ENCODE peak calls at places on chromosome 5, in seven cellular contexts. K is iPS DF 6.9; I is GM23248; E is aorta; A is kidney; B is astrocyte; C is CD4-positive, alpha-beta memory T cell. F is an unnamed sample.
A peak's percentile ranks its signal among the peaks of the same experiment; 100 is the strongest.

GRCh38 chr5:171268700-171269413 is 40.2 kb upstream of the TLX3 start:
- DNase-seq in K (no peak), I (no peak), E (no peak), A (no peak), B (no peak), C (no peak), F (no peak)

GRCh38 chr5:151060742-151061141 is 20.1 kb downstream of the TNIP1 start:
- DNase-seq in K (no peak), I (no peak), E (no peak), A (peak; percentile 85), B (no peak), C (no peak), F (no peak)

GRCh38 chr5:33530183-33530962 is 89.6 kb downstream of the TARS1 start:
- DNase-seq in K (no peak), I (no peak), E (no peak), A (no peak), B (no peak), C (no peak), F (no peak)

GRCh38 chr5:44727100-44727499 is 81.6 kb upstream of the MRPS30 start:
- DNase-seq in K (no peak), I (no peak), E (no peak), A (no peak), B (no peak), C (no peak), F (no peak)

GRCh38 chr5:68154119-68154857 is 61.3 kb upstream of the PIK3R1 start:
- DNase-seq in K (no peak), I (no peak), E (no peak), A (no peak), B (no peak), C (no peak), F (no peak)

GRCh38 chr5:153601377-153601776 is 110.9 kb downstream of the GRIA1 start:
- DNase-seq in K (no peak), I (no peak), E (no peak), A (no peak), B (no peak), C (no peak), F (no peak)

GRCh38 chr5:134506054-134507039 is 19.1 kb upstream of the JADE2 start:
- DNase-seq in K (no peak), I (peak; percentile 11), E (peak; percentile 43), A (peak; percentile 92), B (no peak), C (no peak), F (no peak)

GRCh38 chr5:1783214-1783551 is 16.5 kb downstream of the MRPL36 start:
- DNase-seq in K (no peak), I (no peak), E (peak; percentile 11), A (peak; percentile 70), B (peak; percentile 34), C (peak; percentile 40), F (peak; percentile 33)

GRCh38 chr5:159581502-159582249 is 251.4 kb upstream of the IL12B start:
- DNase-seq in K (no peak), I (peak; percentile 96), E (peak; percentile 53), A (no peak), B (peak; percentile 94), C (no peak), F (no peak)

GRCh38 chr5:56951131-56951945 is 585 bp downstream of the MIER3 start:
- DNase-seq in K (no peak), I (peak; percentile 55), E (peak; percentile 56), A (peak; percentile 81), B (no peak), C (no peak), F (no peak)

GRCh38 chr5:114857951-114858401 is 311.7 kb downstream of the TRIM36 start:
- DNase-seq in K (no peak), I (peak; percentile 0), E (no peak), A (peak; percentile 65), B (peak; percentile 4), C (no peak), F (no peak)

GRCh38 chr5:148414848-148415247 is 31.1 kb downstream of the FBXO38 start:
- DNase-seq in K (no peak), I (peak; percentile 14), E (no peak), A (no peak), B (no peak), C (no peak), F (no peak)
- H3K36me3 ChIP-seq in K (peaks cover 12% of the 10 kb centered on the region), I (peaks cover 89% of the 10 kb centered on the region), E (peaks cover 7% of the 10 kb centered on the region), A (peaks cover 46% of the 10 kb centered on the region), B (peaks cover 59% of the 10 kb centered on the region), C (peaks cover 57% of the 10 kb centered on the region), F (peaks cover 96% of the 10 kb centered on the region)

DNA sequence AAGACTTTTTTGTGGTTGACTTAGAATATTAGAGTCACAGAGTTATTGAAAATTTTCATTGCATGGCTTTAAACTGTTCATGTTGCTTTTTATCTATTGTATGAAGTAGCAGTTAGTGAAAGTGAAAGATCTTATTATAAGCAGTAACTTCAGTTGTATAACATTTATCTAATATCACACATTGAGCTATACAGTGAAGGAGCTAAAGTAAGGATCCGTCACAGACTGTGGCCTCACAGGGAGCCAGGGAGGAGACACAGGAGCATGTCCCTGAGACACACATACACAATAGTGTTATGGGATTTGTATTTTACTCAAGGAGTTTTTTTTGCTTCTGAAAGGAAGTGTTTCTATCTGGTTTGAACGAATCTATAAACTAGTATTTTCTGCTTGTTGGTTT is 34.0 kb downstream of the LMNB1 start:
- DNase-seq in K (no peak), I (no peak), E (no peak), A (no peak), B (no peak), C (no peak), F (no peak)
- H3K27ac ChIP-seq in K (no peak overlapping the region), I (peak overlapping the region; percentile 29), E (no peak overlapping the region), A (no peak overlapping the region), B (peak overlapping the region; percentile 20), C (peak overlapping the region; percentile 63), F (peak overlapping the region; percentile 48)

GRCh38 chr5:35878079-35878478 is 21.4 kb downstream of the IL7R start:
- DNase-seq in K (no peak), I (no peak), E (no peak), A (no peak), B (no peak), C (no peak), F (no peak)
- H3K36me3 ChIP-seq in K (no peaks in the 10 kb centered on the region), I (no peaks in the 10 kb centered on the region), E (no peaks in the 10 kb centered on the region), A (no peaks in the 10 kb centered on the region), B (no peaks in the 10 kb centered on the region), C (peaks cover 46% of the 10 kb centered on the region), F (no peaks in the 10 kb centered on the region)

DNA sequence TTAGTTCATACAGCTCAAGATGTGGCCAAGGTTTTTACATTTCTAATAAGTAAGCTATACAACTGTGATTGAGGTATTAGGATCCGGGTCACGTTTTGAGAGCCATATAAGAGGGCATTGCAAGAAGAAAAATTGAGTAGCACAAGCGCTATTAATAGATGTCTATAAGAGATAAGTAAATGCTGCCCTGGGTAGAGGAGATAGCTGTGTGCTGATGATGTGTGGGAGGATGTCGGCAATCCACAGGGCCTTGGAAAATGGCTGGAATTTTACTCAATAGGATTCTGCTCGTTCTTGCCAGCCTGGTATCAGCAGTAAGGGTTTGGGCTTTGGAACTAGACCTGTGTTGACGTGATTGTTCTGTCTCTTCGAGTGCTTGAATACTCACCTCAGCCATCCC is 41.6 kb downstream of the CSF1R start:
- DNase-seq in K (no peak), I (no peak), E (no peak), A (no peak), B (peak; percentile 53), C (no peak), F (no peak)
- H3K27ac ChIP-seq in K (no peak overlapping the region), I (peak overlapping the region; percentile 59), E (no peak overlapping the region), A (no peak overlapping the region), B (peak overlapping the region; percentile 81), C (no peak overlapping the region), F (no peak overlapping the region)

GRCh38 chr5:14700478-14701436 is 36.2 kb downstream of the OTULIN start:
- DNase-seq in K (no peak), I (no peak), E (no peak), A (no peak), B (no peak), C (no peak), F (no peak)

GRCh38 chr5:14699159-14699558 is 34.6 kb downstream of the OTULIN start:
- DNase-seq in K (no peak), I (no peak), E (no peak), A (no peak), B (no peak), C (no peak), F (no peak)

GRCh38 chr5:14699807-14700400 is 35.4 kb downstream of the OTULIN start:
- DNase-seq in K (no peak), I (no peak), E (no peak), A (no peak), B (no peak), C (no peak), F (no peak)

GRCh38 chr5:14696851-14697250 is 32.3 kb downstream of the OTULIN start:
- DNase-seq in K (no peak), I (no peak), E (no peak), A (no peak), B (no peak), C (no peak), F (no peak)

GRCh38 chr5:14698495-14698894 is 34.0 kb downstream of the OTULIN start:
- DNase-seq in K (no peak), I (no peak), E (no peak), A (no peak), B (no peak), C (no peak), F (no peak)
- H3K36me3 ChIP-seq in K (peaks cover 10% of the 10 kb centered on the region), I (peaks cover 3% of the 10 kb centered on the region), E (no peaks in the 10 kb centered on the region), A (peaks cover 26% of the 10 kb centered on the region), B (peaks cover 14% of the 10 kb centered on the region), C (peaks cover 31% of the 10 kb centered on the region), F (peaks cover 38% of the 10 kb centered on the region)

GRCh38 chr5:10762178-10762775 is 1.2 kb upstream of the DAP start:
- DNase-seq in K (no peak), I (no peak), E (peak; percentile 78), A (no peak), B (no peak), C (no peak), F (no peak)
- H3K27ac ChIP-seq in K (no peak overlapping the region), I (no peak overlapping the region), E (no peak overlapping the region), A (peak overlapping the region; percentile 94), B (no peak overlapping the region), C (peak overlapping the region; percentile 63), F (peak overlapping the region; percentile 97)

DNA sequence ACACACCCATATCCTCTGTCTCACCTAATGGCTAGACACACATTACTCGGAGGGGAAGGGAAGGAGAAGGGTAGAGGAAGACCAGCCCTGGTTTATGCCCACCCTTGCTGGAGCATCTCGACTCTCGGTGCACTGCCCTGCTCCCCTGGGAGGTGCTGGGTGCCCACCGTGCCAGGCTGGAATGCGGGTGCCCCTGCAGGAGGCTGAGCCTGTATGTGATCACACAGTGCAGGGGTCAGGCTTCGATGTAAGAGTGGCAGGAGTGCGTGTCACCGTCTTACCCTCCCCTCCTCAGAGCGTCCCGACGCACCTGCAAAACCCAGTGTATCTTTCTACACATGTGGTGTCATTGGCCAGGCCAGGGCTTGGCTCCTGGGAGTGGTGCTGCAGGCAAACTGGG is 7.3 kb upstream of the ACOT12 start:
- DNase-seq in K (no peak), I (no peak), E (no peak), A (peak; percentile 52), B (no peak), C (no peak), F (no peak)
- H3K36me3 ChIP-seq in K (no peaks in the 10 kb centered on the region), I (no peaks in the 10 kb centered on the region), E (no peaks in the 10 kb centered on the region), A (no peaks in the 10 kb centered on the region), B (no peaks in the 10 kb centered on the region), C (no peaks in the 10 kb centered on the region), F (no peaks in the 10 kb centered on the region)